ENCODE peak calls at places on chromosomes 11 and 22, in eight cellular contexts. Q, R, L, C, G, J, A and N are unnamed samples.

GRCh38 chr22:20550851-20551744 is 43.7 kb downstream of the MED15 start:
- DNase-seq in Q (peak), R (peak), L (peak), C (peak), G (no peak), J (peak), A (peak), N (peak)

GRCh38 chr11:103241574-103241973 is 132.3 kb downstream of the DYNC2H1 start:
- DNase-seq in Q (no peak), R (no peak), L (no peak), C (no peak), G (no peak), J (no peak), A (no peak), N (no peak)

GRCh38 chr11:62676698-62677097 is 2.2 kb downstream of the UBXN1 start:
- DNase-seq in Q (no peak), R (no peak), L (no peak), C (no peak), G (no peak), J (no peak), A (no peak), N (no peak)

GRCh38 chr11:69232821-69233760 is 60.9 kb upstream of the MYEOV start:
- DNase-seq in Q (peak), R (no peak), L (no peak), C (no peak), G (no peak), J (no peak), A (no peak), N (peak)

GRCh38 chr11:115159122-115159665 is 345.0 kb downstream of the CADM1 start:
- DNase-seq in Q (no peak), R (no peak), L (peak), C (no peak), G (no peak), J (no peak), A (no peak), N (no peak)

GRCh38 chr11:93089474-93090102 is 108.2 kb downstream of the SLC36A4 start:
- DNase-seq in Q (peak), R (no peak), L (no peak), C (no peak), G (no peak), J (no peak), A (peak), N (peak)

GRCh38 chr22:41776381-41776780 is 24.1 kb upstream of the CCDC134 start:
- DNase-seq in Q (no peak), R (no peak), L (no peak), C (no peak), G (no peak), J (no peak), A (no peak), N (no peak)

GRCh38 chr11:129145276-129145675 is 46.8 kb downstream of the ARHGAP32 start:
- DNase-seq in Q (no peak), R (no peak), L (no peak), C (no peak), G (no peak), J (no peak), A (no peak), N (no peak)

GRCh38 chr22:25156736-25157135 is 42.9 kb upstream of the CRYBB3 start:
- DNase-seq in Q (no peak), R (no peak), L (no peak), C (no peak), G (no peak), J (no peak), A (no peak), N (no peak)